ENCODE peak calls at places on chromosomes 13 and 19, in five cellular contexts. I, V, M, Z and C are unnamed samples.

GRCh38 chr19:858868-859843 is at the start of gene CFD:
- DNase-seq in V (no peak), Z (no peak), I (no peak), M (no peak), C (no peak)

GRCh38 chr19:47176627-47177090 is 46.0 kb downstream of the SAE1 start:
- DNase-seq in M (peak), I (no peak), Z (peak), V (peak), C (peak)

GRCh38 chr13:94119360-94119936 is 360.0 kb downstream of the DCT start:
- DNase-seq in M (no peak), V (no peak), Z (no peak), I (peak), C (no peak)

GRCh38 chr19:43765109-43765876 is 10.5 kb upstream of the SMG9 start:
- DNase-seq in V (no peak), I (peak), Z (peak), M (peak), C (peak)

GRCh38 chr13:52665325-52665724 is 12.7 kb downstream of the SUGT1 start:
- DNase-seq in M (peak), V (peak), I (peak), Z (peak), C (no peak)

GRCh38 chr13:66543780-66544179 is 686.4 kb downstream of the PCDH9 start:
- DNase-seq in Z (no peak), M (no peak), V (no peak), I (no peak), C (no peak)

GRCh38 chr19:21094347-21095025 is 12.5 kb downstream of the ZNF714 start:
- DNase-seq in I (no peak), Z (no peak), M (peak), V (no peak), C (no peak)

GRCh38 chr13:45847554-45848224 is 3.9 kb downstream of the SIAH3 start:
- DNase-seq in V (no peak), Z (no peak), I (peak), M (no peak), C (no peak)

GRCh38 chr19:44570984-44571684 is 41.7 kb upstream of the CEACAM20 start:
- DNase-seq in V (peak), I (peak), M (peak), Z (peak), C (peak)

GRCh38 chr13:35914662-35915061 is 216.5 kb downstream of the DCLK1 start:
- DNase-seq in V (no peak), I (no peak), M (no peak), Z (no peak), C (no peak)

GRCh38 chr13:31012285-31013024 is 80.0 kb downstream of the TEX26 start:
- DNase-seq in I (peak), V (no peak), Z (peak), M (peak), C (peak)

GRCh38 chr19:52673014-52673413 is 34.9 kb upstream of the ZNF83 start:
- DNase-seq in V (no peak), Z (peak), I (no peak), M (no peak), C (no peak)

GRCh38 chr13:111981006-111981405 is 85.9 kb upstream of the SOX1 start:
- DNase-seq in V (no peak), M (no peak), Z (no peak), I (no peak), C (no peak)

GRCh38 chr19:10000171-10000826 is 10.0 kb downstream of the COL5A3 start:
- DNase-seq in I (peak), V (peak), Z (peak), M (peak), C (peak)